ENCODE peak calls at places on chromosome 5, in ten cellular contexts. Y is T-helper 1 cell; R is A549; F is GM12892; J is GM03348; M is activated CD4-positive, alpha-beta T cell treated with anti-CD3 and anti-CD28 coated beads for 36 hours; G is ureter; T is islet precursor cell; X is neural progenitor cell; A is lower lobe of right lung. N is an unnamed sample.

GRCh38 chr5:93886917-93887361 is 145.5 kb upstream of the POU5F2 start:
- DNase-seq in Y (no peak), X (no peak), F (no peak), T (no peak), R (no peak), G (no peak), J (no peak), A (no peak), M (no peak), N (no peak)

GRCh38 chr5:125683669-125684068 is 739.5 kb upstream of the GRAMD2B start:
- DNase-seq in J (no peak), Y (no peak), A (no peak), X (no peak), F (no peak), R (no peak), T (no peak), M (no peak), G (no peak), N (no peak)

GRCh38 chr5:179828756-179829421 is 8.2 kb downstream of the SQSTM1 start:
- DNase-seq in R (no peak), G (no peak), M (no peak), J (no peak), Y (no peak), X (no peak), F (no peak), A (no peak), T (no peak), N (no peak)

GRCh38 chr5:68277427-68277826 is 61.9 kb downstream of the PIK3R1 start:
- DNase-seq in J (peak; percentile 23), F (no peak), R (no peak), X (no peak), T (no peak), Y (no peak), G (no peak), M (no peak), A (no peak), N (peak; percentile 93)

GRCh38 chr5:95664204-95664786 is 17.7 kb downstream of the RFESD start:
- DNase-seq in R (no peak), M (peak; percentile 54), F (no peak), Y (peak; percentile 22), A (no peak), G (no peak), J (peak; percentile 33), X (peak; percentile 31), T (no peak), N (no peak)

GRCh38 chr5:123180178-123180577 is 91.1 kb downstream of the PRDM6 start:
- DNase-seq in R (no peak), M (no peak), Y (no peak), X (no peak), G (no peak), J (peak; percentile 21), F (no peak), A (no peak), T (no peak), N (no peak)

GRCh38 chr5:170597876-170598275 is 94.1 kb downstream of the KCNIP1 start:
- DNase-seq in R (no peak), A (no peak), M (no peak), X (no peak), J (peak; percentile 38), G (no peak), T (peak; percentile 59), Y (no peak), F (no peak), N (no peak)

GRCh38 chr5:135445306-135445940 is 1.7 kb downstream of the DCANP1 start:
- DNase-seq in G (peak; percentile 30), M (no peak), A (no peak), X (no peak), T (peak; percentile 67), F (no peak), Y (no peak), J (no peak), R (no peak), N (no peak)

GRCh38 chr5:115389074-115389798 is 92.8 kb upstream of the CCDC112 start:
- DNase-seq in M (no peak), T (no peak), A (no peak), Y (no peak), X (no peak), G (no peak), J (peak; percentile 23), R (no peak), F (no peak), N (no peak)

N was measured in foreskin keratinocyte.